ENCODE peak calls at places on chromosome 15, in six cellular contexts. Q is testis, E is sigmoid colon, S is heart left ventricle, Z is upper lobe of left lung, P is breast epithelium. T is an unnamed sample. For H3K36me3, the result is how much of the 10 kb centered on the place peaks cover.

GRCh38 chr15:47711654-47712053 is 5.7 kb upstream of the SEMA6D start:
- DNase-seq in Q (no peak), E (no peak), S (no peak), Z (no peak), P (no peak), T (peak)

GRCh38 chr15:24621630-24622215 is 53.9 kb upstream of the NPAP1 start:
- DNase-seq in Q (no peak), E (no peak), P (no peak), S (no peak), Z (peak), T (no peak)

GRCh38 chr15:90013503-90013937 is 12.4 kb downstream of the ZNF710 start:
- DNase-seq in S (no peak), E (no peak), Q (no peak), Z (no peak), P (no peak), T (no peak)

GRCh38 chr15:25245801-25246622 is 192.8 kb downstream of the UBE3A start:
- DNase-seq in S (no peak), Z (no peak), P (peak), Q (peak), E (peak), T (no peak)

GRCh38 chr15:29514931-29515330 is 245.3 kb upstream of the NSMCE3 start:
- DNase-seq in Q (no peak), P (no peak), E (no peak), Z (no peak), S (no peak), T (no peak)

GRCh38 chr15:58387130-58387529 is 44.7 kb upstream of the LIPC start:
- DNase-seq in Z (no peak), S (no peak), Q (no peak), P (no peak), E (no peak), T (no peak)

GRCh38 chr15:100008258-100008657 is 275.0 kb upstream of the LYSMD4 start:
- DNase-seq in Q (no peak), E (no peak), Z (no peak), S (no peak), P (no peak), T (no peak)

GRCh38 chr15:66169023-66169422 is 84.5 kb downstream of the MEGF11 start:
- DNase-seq in S (no peak), Z (no peak), P (no peak), E (no peak), Q (no peak), T (no peak)

GRCh38 chr15:25536801-25537310 is 98.0 kb upstream of the UBE3A start:
- DNase-seq in P (no peak), S (no peak), Z (no peak), E (no peak), Q (no peak), T (no peak)

GRCh38 chr15:101563397-101563796 is 73.9 kb upstream of the PCSK6 start:
- DNase-seq in Z (no peak), Q (no peak), P (no peak), S (no peak), E (no peak), T (no peak)

GRCh38 chr15:63896336-63897115 is 62.8 kb upstream of the HERC1 start:
- DNase-seq in P (no peak), Z (no peak), E (no peak), Q (peak), S (no peak), T (peak)

GRCh38 chr15:96031426-96031825 is 299.1 kb upstream of the NR2F2 start:
- DNase-seq in E (no peak), Z (no peak), Q (no peak), P (no peak), S (no peak), T (no peak)

GRCh38 chr15:73682597-73683090 is 1.5 kb upstream of the CD276 start:
- DNase-seq in S (no peak), Z (peak), E (no peak), P (no peak), Q (no peak), T (no peak)

GRCh38 chr15:52362497-52362896 is 66.9 kb upstream of the MYO5C start:
- DNase-seq in Z (no peak), P (no peak), Q (no peak), E (no peak), S (peak), T (peak)

GRCh38 chr15:71844916-71845315 is 34.6 kb downstream of the NR2E3 start:
- DNase-seq in S (no peak), Q (no peak), E (no peak), P (no peak), Z (no peak), T (peak)

GRCh38 chr15:32867313-32867626 is 149.5 kb downstream of the GREM1 start:
- DNase-seq in Z (no peak), E (no peak), Q (no peak), S (no peak), P (no peak), T (no peak)

GRCh38 chr15:68794869-68795268 is 25.8 kb downstream of the ANP32A start:
- DNase-seq in Z (no peak), P (no peak), Q (no peak), E (peak), S (no peak), T (no peak)

GRCh38 chr15:63973212-63974009 is 72.9 kb downstream of the DAPK2 start:
- DNase-seq in Z (no peak), S (no peak), P (no peak), Q (no peak), E (no peak), T (no peak)

GRCh38 chr15:91985297-91985696 is 131.8 kb downstream of the SLCO3A1 start:
- DNase-seq in Q (no peak), Z (no peak), S (no peak), E (no peak), P (no peak), T (no peak)

DNA sequence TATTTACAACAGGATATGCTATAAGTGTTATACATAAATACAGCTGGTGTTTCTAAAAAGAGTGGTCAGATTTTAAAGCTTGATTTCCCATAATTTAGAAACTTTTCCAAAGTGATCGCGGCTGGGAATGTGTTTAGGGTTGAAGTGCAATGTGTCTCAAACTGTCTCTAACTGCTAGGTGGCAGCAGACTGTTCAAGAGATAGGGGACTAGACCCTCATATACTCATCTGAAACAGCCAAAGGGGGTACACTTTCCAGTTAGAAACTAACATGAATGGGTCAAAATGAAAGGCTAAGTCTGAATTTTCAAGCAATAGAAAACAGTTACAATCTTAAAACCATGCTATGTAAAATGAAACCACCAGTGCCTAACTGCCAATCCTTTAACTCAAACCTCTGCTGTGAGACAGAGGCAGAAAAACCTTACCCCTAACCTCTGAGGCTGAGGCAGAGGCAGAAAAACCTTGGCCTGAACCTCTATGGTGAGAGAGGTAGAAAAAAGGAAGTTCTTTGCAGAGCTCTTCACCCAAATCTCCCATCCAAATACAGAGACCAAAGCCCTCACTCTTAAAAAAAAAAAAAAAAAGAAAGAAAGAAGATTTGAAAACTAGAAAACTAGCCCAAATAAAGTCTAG is 595.9 kb downstream of the NTRK3 start:
- DNase-seq in P (no peak), Z (no peak), E (no peak), S (no peak), Q (no peak), T (no peak)
- H3K36me3 ChIP-seq in P (under half), Z (under half), E (under half), S (under half), Q (under half), T (under half)

DNA sequence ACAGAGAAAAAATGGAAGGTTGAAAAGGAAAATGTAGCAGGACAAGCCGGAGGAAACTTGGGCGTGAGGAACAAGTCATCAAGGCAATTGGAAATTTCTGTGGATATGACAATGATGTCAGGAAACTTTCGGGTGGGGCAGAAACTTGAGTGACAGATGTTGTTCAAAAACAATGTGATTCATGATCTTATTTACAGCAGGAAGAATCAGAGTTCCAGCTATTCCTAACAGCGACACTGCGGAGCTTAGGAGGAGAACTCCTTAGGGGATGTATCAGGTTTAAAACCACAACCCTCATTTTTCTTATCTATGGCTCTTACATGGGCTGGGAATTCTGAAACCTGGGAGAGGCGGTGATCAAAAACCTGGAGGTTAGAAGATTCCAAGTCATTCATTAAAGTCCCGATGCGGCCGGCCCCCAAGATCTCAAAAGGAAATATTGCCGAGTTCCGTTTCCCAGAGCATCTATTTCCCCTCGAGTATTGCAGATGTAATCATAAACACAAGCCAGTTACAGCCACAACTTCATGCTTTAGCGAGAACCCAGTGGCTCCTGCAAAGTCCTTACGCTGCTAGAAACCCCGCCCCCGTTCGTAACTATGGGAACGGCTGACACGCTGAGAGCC is 652 bp upstream of the ARRDC4 start:
- DNase-seq in S (no peak), E (no peak), Q (no peak), P (no peak), Z (no peak), T (peak)
- TF ChIP-seq POLR2A in S (no peak), E (no peak), Q (no peak), P (no peak), Z (peak), T (no peak)

GRCh38 chr15:80109388-80109787 is 43.4 kb upstream of the FAH start:
- DNase-seq in P (no peak), S (no peak), E (no peak), Z (no peak), Q (no peak), T (no peak)

GRCh38 chr15:80105193-80105984 is 45.9 kb downstream of the ZFAND6 start:
- DNase-seq in P (no peak), E (no peak), Z (no peak), S (no peak), Q (no peak), T (peak)

GRCh38 chr15:80107774-80108173 is 45.0 kb upstream of the FAH start:
- DNase-seq in P (no peak), S (no peak), Q (peak), Z (no peak), E (no peak), T (no peak)

GRCh38 chr15:80107204-80107603 is 45.6 kb upstream of the FAH start:
- DNase-seq in Q (no peak), P (no peak), Z (no peak), S (no peak), E (no peak), T (no peak)

GRCh38 chr15:80106051-80106450 is 46.6 kb downstream of the ZFAND6 start:
- DNase-seq in Q (no peak), Z (no peak), S (no peak), E (no peak), P (no peak), T (no peak)
- TF ChIP-seq CTCF in Q (no peak), Z (no peak), S (no peak), E (no peak), P (no peak), T (no peak)

DNA sequence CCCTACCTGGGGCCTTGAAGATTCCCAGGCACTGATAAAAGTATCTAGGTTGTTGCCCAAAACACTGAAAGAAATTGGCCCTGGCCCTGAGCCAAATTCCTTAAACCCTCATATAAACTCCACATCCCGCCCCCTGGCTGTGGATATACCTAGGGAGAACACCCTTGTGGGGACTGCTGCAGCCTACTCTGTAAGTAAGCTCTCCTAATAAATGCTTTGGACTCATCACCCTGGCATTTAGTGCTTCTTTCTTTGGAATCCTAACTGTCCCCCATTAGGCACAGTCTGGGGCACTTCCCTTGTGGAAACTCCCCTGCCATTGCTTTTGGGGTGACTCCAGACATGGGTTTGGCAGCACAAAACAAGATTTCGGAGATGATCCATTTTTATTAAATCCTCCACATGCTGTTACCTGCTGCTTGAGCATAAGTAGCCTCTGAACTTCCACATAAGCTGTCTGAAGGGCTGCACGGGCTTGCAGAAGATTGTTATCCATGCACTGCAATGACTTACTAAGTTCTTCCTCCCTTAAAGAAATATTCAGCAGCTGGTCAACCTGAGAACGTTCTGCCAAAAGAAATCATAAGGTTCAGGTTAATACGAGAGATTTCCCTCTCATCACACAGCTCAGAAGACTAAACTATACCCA is 46.4 kb downstream of the ZNF106 start:
- DNase-seq in S (no peak), P (no peak), Q (no peak), E (no peak), Z (no peak), T (no peak)
- H3K36me3 ChIP-seq in S (half or more), P (under half), Q (under half), E (half or more), Z (under half), T (under half)

GRCh38 chr15:70201376-70201775 is 103.7 kb upstream of the TLE3 start:
- DNase-seq in S (no peak), E (peak), P (peak), Z (no peak), Q (no peak), T (no peak)

GRCh38 chr15:70199601-70200000 is 101.9 kb upstream of the TLE3 start:
- DNase-seq in Q (no peak), P (no peak), Z (no peak), S (no peak), E (no peak), T (no peak)

GRCh38 chr15:70200003-70200410 is 102.3 kb upstream of the TLE3 start:
- DNase-seq in Q (no peak), Z (peak), S (no peak), P (no peak), E (no peak), T (no peak)

GRCh38 chr15:70199124-70199482 is 101.4 kb upstream of the TLE3 start:
- DNase-seq in Q (no peak), Z (no peak), P (no peak), S (no peak), E (no peak), T (no peak)

DNA sequence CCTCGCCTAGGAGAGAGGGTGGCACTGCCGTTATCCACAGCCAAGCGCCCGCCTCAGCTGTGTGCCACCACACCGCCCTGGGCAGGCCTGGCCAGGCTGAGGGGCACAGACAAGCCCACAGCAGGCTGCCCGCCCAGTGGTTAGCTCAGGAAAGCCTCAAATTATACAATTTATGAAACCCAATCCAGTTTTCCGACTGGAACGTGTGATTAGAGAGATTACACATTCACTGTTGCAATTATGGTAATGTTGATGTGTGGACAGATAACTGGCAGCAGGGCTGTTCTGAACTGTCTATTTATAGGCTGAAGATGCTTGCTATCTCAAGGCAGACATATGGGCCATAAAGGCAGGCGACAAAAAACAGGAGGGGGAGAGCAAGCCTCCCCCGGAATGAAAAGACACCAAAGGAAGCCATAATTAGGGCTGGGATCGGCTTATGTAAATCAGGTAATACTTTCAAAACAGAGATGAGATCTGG is 102.8 kb upstream of the TLE3 start:
- DNase-seq in Z (peak), Q (no peak), E (no peak), P (no peak), S (no peak), T (no peak)
- TF ChIP-seq POLR2A in Z (no peak), Q (no peak), E (no peak), P (no peak), S (no peak), T (no peak)

DNA sequence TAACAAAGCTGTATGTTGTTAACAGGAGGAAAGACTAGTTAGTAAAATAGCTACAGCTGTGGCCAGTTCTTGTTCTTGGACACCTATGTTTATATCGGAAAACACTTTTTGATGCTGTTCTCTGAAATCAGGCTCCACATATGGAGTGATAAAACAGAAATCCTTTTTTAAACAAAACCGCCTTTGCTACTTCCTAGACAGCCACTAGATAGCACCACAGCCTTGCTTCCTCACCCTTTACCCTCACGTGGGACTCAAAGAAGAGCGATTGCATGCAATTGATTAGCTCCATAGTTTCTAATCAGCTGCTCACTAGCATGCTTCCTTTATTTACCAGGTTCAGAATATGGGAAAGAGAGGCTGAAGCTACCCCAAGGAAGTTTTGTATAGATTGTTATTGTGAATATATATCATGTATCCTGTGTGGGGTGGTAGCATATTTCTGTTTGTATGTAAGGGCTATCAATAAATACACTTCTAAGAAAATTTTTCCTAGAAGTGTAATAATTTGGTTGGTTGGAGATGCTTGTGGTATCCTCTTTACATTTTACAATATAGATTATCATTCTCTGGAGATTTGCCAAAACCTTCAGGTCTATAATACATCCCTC is 4.3 kb upstream of the MTFMT start:
- DNase-seq in Q (no peak), Z (no peak), E (no peak), P (no peak), S (no peak), T (peak)
- TF ChIP-seq CTCF in Q (peak), Z (no peak), E (peak), P (no peak), S (peak), T (peak)

DNA sequence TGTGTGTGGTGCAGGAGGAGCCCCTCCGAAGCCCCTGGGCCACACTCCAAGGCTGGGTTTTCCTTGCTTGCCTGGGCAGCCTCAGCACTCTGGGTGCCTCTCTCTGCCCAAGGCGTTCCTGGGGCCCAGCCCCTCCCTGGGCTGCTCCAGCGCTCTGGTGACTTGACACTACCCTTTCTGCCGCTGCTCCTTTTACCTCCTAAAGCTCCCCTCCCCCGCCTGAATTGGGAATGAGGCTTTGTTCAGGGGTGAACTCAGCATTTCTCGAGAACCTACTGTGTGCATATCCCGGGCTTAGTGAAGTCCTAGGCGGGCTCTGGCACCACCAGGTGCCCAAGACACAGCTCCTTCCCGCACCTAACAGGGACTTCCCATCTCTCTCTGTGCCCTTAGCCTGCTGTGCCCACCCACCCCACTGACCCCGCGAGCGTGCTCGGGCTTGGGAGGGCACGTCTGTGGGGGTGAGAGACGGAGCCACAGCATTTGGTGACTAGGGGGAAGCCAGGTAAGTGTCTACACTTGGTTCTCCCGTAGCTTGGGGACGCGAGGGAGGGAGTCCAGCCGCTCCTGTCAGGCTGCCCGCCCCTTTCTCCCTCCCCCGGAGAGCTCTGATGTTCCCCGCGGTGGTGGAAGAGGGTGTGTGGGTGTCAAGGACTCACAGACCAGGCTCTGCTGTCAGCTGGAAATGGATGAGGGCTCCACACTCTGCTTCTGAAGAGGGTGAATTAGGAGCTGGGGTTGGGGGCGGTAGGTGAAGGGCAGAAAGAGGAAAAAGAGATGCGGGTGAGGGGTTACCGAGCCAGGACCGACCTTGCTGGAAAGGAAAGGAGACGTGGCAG is 1.1 kb upstream of the BAHD1 start:
- DNase-seq in S (peak), Q (peak), Z (peak), P (no peak), E (no peak), T (peak)
- H3K36me3 ChIP-seq in S (under half), Q (under half), Z (under half), P (under half), E (under half), T (under half)

T was measured in endothelial cell of umbilical vein.